ENCODE peak calls at places on chromosomes 1 and 21, in nine cellular contexts. Z is left lung, T is AG09319, O is HT1080, B is SK-N-DZ, N is germinal center, D is immature natural killer cell, X is RPMI7951, H is transverse colon. L is an unnamed sample.

GRCh38 chr21:34844033-34844923 is 175.5 kb downstream of the CLIC6 start:
- DNase-seq in D (no peak), B (no peak), N (no peak), T (no peak), O (no peak), Z (peak), X (peak), H (peak), L (peak)

GRCh38 chr1:24908591-24909259 is 21.4 kb downstream of the RUNX3 start:
- DNase-seq in Z (no peak), N (no peak), D (peak), T (no peak), H (no peak), O (no peak), B (no peak), X (no peak), L (no peak)

GRCh38 chr1:41863683-41864082 is 55.0 kb downstream of the HIVEP3 start:
- DNase-seq in X (no peak), T (no peak), B (no peak), O (no peak), N (no peak), Z (no peak), H (no peak), D (no peak), L (no peak)

GRCh38 chr1:87712261-87712674 is 383.6 kb downstream of the LMO4 start:
- DNase-seq in Z (no peak), H (no peak), B (peak), N (no peak), O (peak), T (no peak), D (no peak), X (no peak), L (peak)

GRCh38 chr1:179156026-179156425 is 73.5 kb downstream of the ABL2 start:
- DNase-seq in O (no peak), T (no peak), X (no peak), Z (no peak), D (no peak), H (no peak), N (no peak), B (no peak), L (no peak)

GRCh38 chr1:22652881-22653316 is at the start of gene C1QB:
- DNase-seq in T (no peak), X (no peak), Z (peak), N (no peak), H (peak), D (no peak), O (no peak), B (no peak), L (no peak)

GRCh38 chr1:119554188-119554587 is 47.2 kb downstream of the HSD3B1 start:
- DNase-seq in X (peak), O (peak), T (peak), D (no peak), H (no peak), N (no peak), B (no peak), Z (no peak), L (peak)

GRCh38 chr1:214685906-214686305 is 82.9 kb downstream of the CENPF start:
- DNase-seq in N (no peak), Z (no peak), O (no peak), D (no peak), X (no peak), B (no peak), T (no peak), H (no peak), L (no peak)

GRCh38 chr1:26190373-26190987 is at the start of gene CATSPER4:
- DNase-seq in O (peak), N (no peak), B (peak), D (no peak), Z (no peak), T (no peak), H (no peak), X (peak), L (peak)

GRCh38 chr1:229769006-229769405 is 143.0 kb downstream of the URB2 start:
- DNase-seq in H (no peak), D (no peak), X (no peak), N (no peak), B (no peak), O (no peak), T (no peak), Z (no peak), L (no peak)

GRCh38 chr1:155174334-155175280 is 958 bp downstream of the TRIM46 start:
- DNase-seq in D (no peak), B (peak), H (peak), Z (no peak), O (no peak), X (peak), T (no peak), N (peak), L (no peak)

GRCh38 chr21:25801217-25802015 is 66.6 kb downstream of the GABPA start:
- DNase-seq in O (peak), Z (peak), H (peak), D (peak), T (peak), X (peak), B (peak), N (peak), L (peak)

GRCh38 chr1:45926302-45926701 is 122.9 kb downstream of the MAST2 start:
- DNase-seq in O (no peak), N (no peak), B (no peak), T (no peak), H (no peak), X (no peak), D (no peak), Z (no peak), L (no peak)

GRCh38 chr1:207814469-207814868 is 62.6 kb downstream of the CD46 start:
- DNase-seq in D (no peak), O (no peak), H (no peak), X (no peak), Z (no peak), B (no peak), N (no peak), T (no peak), L (no peak)